ENCODE peak calls at places on chromosomes 13 and 19, in ten cellular contexts. G, V, R, Q, D, Z, U, S, H and O are unnamed samples.

GRCh38 chr19:52492991-52493470 is 34.4 kb upstream of the ZNF808 start:
- DNase-seq in G (no peak), V (peak), R (no peak), Q (no peak), D (no peak), Z (no peak), U (no peak), S (no peak), H (no peak), O (no peak)

GRCh38 chr19:34712606-34713261 is 21.3 kb upstream of the ZNF181 start:
- DNase-seq in G (peak), V (peak), R (peak), Q (no peak), D (peak), Z (peak), U (peak), S (peak), H (peak), O (no peak)

GRCh38 chr13:25046985-25047660 is 48.8 kb upstream of the PABPC3 start:
- DNase-seq in G (no peak), V (peak), R (no peak), Q (no peak), D (no peak), Z (no peak), U (no peak), S (no peak), H (no peak), O (no peak)

GRCh38 chr19:35107541-35107939 is 8.1 kb upstream of the FXYD3 start:
- DNase-seq in G (no peak), V (peak), R (no peak), Q (no peak), D (no peak), Z (no peak), U (no peak), S (no peak), H (no peak), O (no peak)

GRCh38 chr19:15114153-15114540 is 6.9 kb downstream of the SYDE1 start:
- DNase-seq in G (no peak), V (no peak), R (no peak), Q (no peak), D (peak), Z (no peak), U (peak), S (no peak), H (no peak), O (no peak)

GRCh38 chr13:101493541-101493940 is 41.1 kb downstream of the ITGBL1 start:
- DNase-seq in G (no peak), V (no peak), R (no peak), Q (no peak), D (no peak), Z (no peak), U (no peak), S (no peak), H (no peak), O (no peak)

GRCh38 chr13:71760226-71760591 is 106.8 kb downstream of the DACH1 start:
- DNase-seq in G (no peak), V (no peak), R (peak), Q (no peak), D (no peak), Z (no peak), U (no peak), S (no peak), H (no peak), O (no peak)

GRCh38 chr13:40992678-40993077 is 26.4 kb downstream of the ELF1 start:
- DNase-seq in G (no peak), V (no peak), R (no peak), Q (no peak), D (no peak), Z (peak), U (no peak), S (no peak), H (no peak), O (no peak)

GRCh38 chr13:114100446-114101320 is 31.7 kb downstream of the RASA3 start:
- DNase-seq in G (no peak), V (no peak), R (no peak), Q (no peak), D (no peak), Z (no peak), U (no peak), S (no peak), H (no peak), O (peak)

GRCh38 chr19:42552086-42553065 is 24.1 kb upstream of the CEACAM1 start:
- DNase-seq in G (no peak), V (no peak), R (no peak), Q (no peak), D (no peak), Z (no peak), U (no peak), S (no peak), H (no peak), O (no peak)

GRCh38 chr13:106911020-106911419 is 343.1 kb upstream of the ARGLU1 start:
- DNase-seq in G (no peak), V (no peak), R (no peak), Q (no peak), D (no peak), Z (no peak), U (no peak), S (no peak), H (no peak), O (no peak)